ENCODE peak calls at places on chromosomes 5 and 9, in four cellular contexts. One of them, this sample, is unnamed.

GRCh38 chr5:87752362-87752761 is 339.6 kb upstream of the CCNH start:
- DNase-seq in astrocyte: peak
- DNase-seq in WTC11: no peak
- DNase-seq in cardiac septum: no peak
- DNase-seq in this sample: no peak

GRCh38 chr5:16384804-16385203 is 80.8 kb downstream of the ZNF622 start:
- DNase-seq in cardiac septum: no peak
- DNase-seq in WTC11: no peak
- DNase-seq in astrocyte: no peak
- DNase-seq in this sample: no peak

GRCh38 chr9:121299467-121300282 is 31.7 kb downstream of the GSN start:
- DNase-seq in astrocyte: no peak
- DNase-seq in cardiac septum: peak
- DNase-seq in WTC11: peak
- DNase-seq in this sample: no peak

GRCh38 chr9:129458155-129458661 is 162.7 kb downstream of the C9orf50 start:
- DNase-seq in astrocyte: no peak
- DNase-seq in cardiac septum: no peak
- DNase-seq in WTC11: no peak
- DNase-seq in this sample: no peak

GRCh38 chr5:68384936-68385594 is 169.5 kb downstream of the PIK3R1 start:
- DNase-seq in astrocyte: no peak
- DNase-seq in cardiac septum: no peak
- DNase-seq in WTC11: no peak
- DNase-seq in this sample: no peak

GRCh38 chr5:160263326-160263850 is 34.1 kb downstream of the FABP6 start:
- DNase-seq in astrocyte: no peak
- DNase-seq in WTC11: no peak
- DNase-seq in cardiac septum: no peak
- DNase-seq in this sample: no peak

GRCh38 chr5:41707853-41708603 is 162.2 kb downstream of the OXCT1 start:
- DNase-seq in WTC11: peak
- DNase-seq in cardiac septum: no peak
- DNase-seq in astrocyte: peak
- DNase-seq in this sample: peak

GRCh38 chr5:177607452-177608192 is 7.7 kb downstream of the B4GALT7 start:
- DNase-seq in astrocyte: peak
- DNase-seq in cardiac septum: no peak
- DNase-seq in WTC11: peak
- DNase-seq in this sample: peak

GRCh38 chr5:96155156-96155555 is 193.5 kb upstream of the ELL2 start:
- DNase-seq in WTC11: no peak
- DNase-seq in astrocyte: no peak
- DNase-seq in cardiac septum: no peak
- DNase-seq in this sample: no peak

GRCh38 chr9:84751921-84752320 is 82.4 kb downstream of the NTRK2 start:
- DNase-seq in cardiac septum: no peak
- DNase-seq in WTC11: no peak
- DNase-seq in astrocyte: peak
- DNase-seq in this sample: no peak

GRCh38 chr5:109866051-109866450 is 176.3 kb downstream of the MAN2A1 start:
- DNase-seq in WTC11: no peak
- DNase-seq in astrocyte: peak
- DNase-seq in cardiac septum: no peak
- DNase-seq in this sample: no peak

GRCh38 chr5:124433170-124433569 is 313.3 kb downstream of the ZNF608 start:
- DNase-seq in astrocyte: no peak
- DNase-seq in WTC11: no peak
- DNase-seq in cardiac septum: no peak
- DNase-seq in this sample: no peak

GRCh38 chr9:78437721-78438610 is 141.0 kb downstream of the PSAT1 start:
- DNase-seq in WTC11: no peak
- DNase-seq in cardiac septum: no peak
- DNase-seq in astrocyte: no peak
- DNase-seq in this sample: no peak

GRCh38 chr5:95460662-95461061 is 69.5 kb downstream of the FAM81B start:
- DNase-seq in WTC11: no peak
- DNase-seq in astrocyte: no peak
- DNase-seq in cardiac septum: no peak
- DNase-seq in this sample: no peak

This sample was measured in OCI-LY7.